ENCODE peak calls at places on chromosomes 2 and 18, in seven cellular contexts. S, A, K, W, D, B and T are unnamed samples.

GRCh38 chr2:236345081-236345714 is 81.0 kb upstream of the ASB18 start:
- DNase-seq in A (no peak), D (no peak), S (no peak), K (no peak), W (no peak), B (no peak), T (no peak)

GRCh38 chr2:28821295-28821958 is 10.8 kb downstream of the SPDYA start:
- DNase-seq in A (no peak), B (no peak), S (peak), D (no peak), W (peak), K (no peak), T (peak)

GRCh38 chr2:214808961-214809750 is at the start of gene BARD1:
- DNase-seq in D (peak), K (peak), A (peak), W (peak), S (no peak), B (no peak), T (peak)

GRCh38 chr18:49788327-49788908 is 24.9 kb downstream of the ACAA2 start:
- DNase-seq in D (no peak), K (no peak), A (no peak), S (no peak), B (no peak), W (no peak), T (no peak)

GRCh38 chr2:118291481-118291880 is 203.2 kb downstream of the INSIG2 start:
- DNase-seq in S (no peak), K (no peak), D (no peak), B (no peak), W (no peak), A (no peak), T (no peak)

GRCh38 chr2:171287606-171288005 is 126.9 kb upstream of the TLK1 start:
- DNase-seq in S (peak), B (no peak), W (no peak), K (peak), A (no peak), D (no peak), T (no peak)

GRCh38 chr18:75132931-75133525 is 75.9 kb downstream of the PTGR3 start:
- DNase-seq in S (no peak), B (no peak), D (no peak), A (no peak), K (no peak), W (no peak), T (peak)

GRCh38 chr2:10048501-10049171 is 5.3 kb downstream of the KLF11 start:
- DNase-seq in B (no peak), S (no peak), D (peak), A (no peak), W (peak), K (no peak), T (no peak)

GRCh38 chr2:48607307-48608014 is 10.2 kb upstream of the GTF2A1L start:
- DNase-seq in D (no peak), W (no peak), K (no peak), S (no peak), A (no peak), B (no peak), T (no peak)

GRCh38 chr18:76759056-76759455 is 63.3 kb upstream of the ZNF236 start:
- DNase-seq in D (no peak), K (no peak), A (no peak), W (no peak), S (no peak), B (no peak), T (no peak)

GRCh38 chr2:236677368-236677767 is 107.7 kb downstream of the ACKR3 start:
- DNase-seq in B (no peak), W (no peak), K (no peak), A (no peak), S (no peak), D (no peak), T (no peak)

GRCh38 chr2:119011162-119011909 is 69.3 kb downstream of the MARCO start:
- DNase-seq in S (peak), K (no peak), B (no peak), D (peak), W (peak), A (peak), T (peak)

GRCh38 chr18:79518028-79518682 is 122.4 kb downstream of the NFATC1 start:
- DNase-seq in S (no peak), B (no peak), A (no peak), W (no peak), K (no peak), D (no peak), T (no peak)

GRCh38 chr18:56748698-56749268 is 97.6 kb downstream of the WDR7 start:
- DNase-seq in S (peak), W (peak), B (peak), K (peak), A (no peak), D (no peak), T (no peak)

GRCh38 chr18:23401400-23402347 is 51.4 kb upstream of the RIOK3 start:
- DNase-seq in B (no peak), W (peak), S (peak), D (peak), A (no peak), K (peak), T (peak)

GRCh38 chr18:5073026-5073944 is 123.8 kb downstream of the AKAIN1 start:
- DNase-seq in A (no peak), D (no peak), S (no peak), K (no peak), B (no peak), W (peak), T (peak)

GRCh38 chr2:61149074-61149473 is 12.9 kb upstream of the C2orf74 start:
- DNase-seq in B (no peak), K (no peak), D (no peak), W (no peak), S (no peak), A (no peak), T (no peak)

GRCh38 chr18:62198259-62198658 is 11.2 kb downstream of the RELCH start:
- DNase-seq in K (no peak), D (no peak), S (no peak), A (no peak), W (no peak), B (no peak), T (no peak)

GRCh38 chr18:78901923-78902794 is 77.5 kb upstream of the SALL3 start:
- DNase-seq in B (no peak), S (no peak), A (no peak), D (no peak), W (no peak), K (no peak), T (no peak)

GRCh38 chr18:9690418-9691178 is 17.5 kb upstream of the RAB31 start:
- DNase-seq in B (no peak), D (no peak), K (no peak), W (no peak), A (no peak), S (no peak), T (no peak)

GRCh38 chr2:219698684-219699439 is 71.4 kb downstream of the SLC4A3 start:
- DNase-seq in D (no peak), B (no peak), S (peak), A (no peak), K (no peak), W (no peak), T (no peak)

GRCh38 chr2:29920130-29920577 is 1.2 kb downstream of the ALK start:
- DNase-seq in S (no peak), K (peak), A (peak), B (no peak), D (peak), W (peak), T (peak)

GRCh38 chr2:204108874-204109295 is 172.3 kb downstream of the ICOS start:
- DNase-seq in D (no peak), W (no peak), B (no peak), S (no peak), K (no peak), A (no peak), T (no peak)

GRCh38 chr2:53467467-53467866 is 300.1 kb upstream of the CHAC2 start:
- DNase-seq in S (no peak), K (no peak), D (no peak), A (no peak), W (no peak), B (no peak), T (no peak)

GRCh38 chr2:216436369-216436768 is 24.1 kb downstream of the SMARCAL1 start:
- DNase-seq in B (no peak), D (no peak), K (peak), S (no peak), A (no peak), W (no peak), T (no peak)

GRCh38 chr2:190986221-190986953 is 27.6 kb downstream of the STAT1 start:
- DNase-seq in K (no peak), W (no peak), S (no peak), B (no peak), A (no peak), D (no peak), T (no peak)

GRCh38 chr2:129716781-129717559 is 262.5 kb upstream of the RAB6C start:
- DNase-seq in S (no peak), W (no peak), B (no peak), K (no peak), D (no peak), A (no peak), T (no peak)

GRCh38 chr18:39835303-39836030 is 2119.6 kb upstream of the PIK3C3 start:
- DNase-seq in W (no peak), K (no peak), A (no peak), B (no peak), D (no peak), S (no peak), T (no peak)

GRCh38 chr18:45764000-45764686 is 40.2 kb downstream of the SLC14A1 start:
- DNase-seq in A (no peak), D (no peak), W (no peak), K (no peak), B (no peak), S (no peak), T (no peak)

GRCh38 chr2:166651080-166651675 is 157.1 kb upstream of the SCN7A start:
- DNase-seq in D (no peak), A (no peak), W (no peak), K (no peak), B (peak), S (peak), T (no peak)

GRCh38 chr2:25692143-25692542 is 18.8 kb upstream of the DTNB start:
- DNase-seq in D (no peak), S (no peak), W (no peak), B (no peak), A (peak), K (no peak), T (no peak)

GRCh38 chr2:222440670-222441422 is 16.5 kb downstream of the SGPP2 start:
- DNase-seq in A (no peak), W (no peak), B (peak), D (no peak), S (no peak), K (peak), T (no peak)